ENCODE peak calls at places on chromosomes 11 and 22, in six cellular contexts. One of them, this sample, is unnamed.

GRCh38 chr11:4044971-4045646 is 49.5 kb upstream of the RRM1 start:
- DNase-seq in colonic mucosa: no peak
- DNase-seq in A549: no peak
- DNase-seq in stomach: no peak
- DNase-seq in foreskin melanocyte: peak; percentile 98
- DNase-seq in NAMALWA: no peak
- DNase-seq in this sample: no peak

GRCh38 chr11:11640996-11641395 is 19.2 kb upstream of the GALNT18 start:
- DNase-seq in foreskin melanocyte: no peak
- DNase-seq in A549: no peak
- DNase-seq in NAMALWA: no peak
- DNase-seq in colonic mucosa: no peak
- DNase-seq in stomach: no peak
- DNase-seq in this sample: no peak

GRCh38 chr11:95108159-95108611 is 18.5 kb downstream of the ENDOD1 start:
- DNase-seq in A549: peak; percentile 11
- DNase-seq in stomach: peak; percentile 45
- DNase-seq in NAMALWA: no peak
- DNase-seq in colonic mucosa: peak; percentile 53
- DNase-seq in foreskin melanocyte: no peak
- DNase-seq in this sample: peak; percentile 54

GRCh38 chr22:36166086-36166485 is 5.5 kb upstream of the APOL3 start:
- DNase-seq in A549: no peak
- DNase-seq in colonic mucosa: no peak
- DNase-seq in foreskin melanocyte: no peak
- DNase-seq in NAMALWA: no peak
- DNase-seq in stomach: no peak
- DNase-seq in this sample: no peak

GRCh38 chr11:11731311-11732083 is 109.7 kb upstream of the GALNT18 start:
- DNase-seq in stomach: no peak
- DNase-seq in foreskin melanocyte: no peak
- DNase-seq in NAMALWA: no peak
- DNase-seq in A549: peak; percentile 10
- DNase-seq in colonic mucosa: no peak
- DNase-seq in this sample: no peak

GRCh38 chr11:117426941-117427340 is 99.3 kb downstream of the CEP164 start:
- DNase-seq in colonic mucosa: no peak
- DNase-seq in stomach: no peak
- DNase-seq in A549: no peak
- DNase-seq in foreskin melanocyte: no peak
- DNase-seq in NAMALWA: no peak
- DNase-seq in this sample: no peak

GRCh38 chr11:72039108-72039850 is 40.6 kb downstream of the IL18BP start:
- DNase-seq in A549: no peak
- DNase-seq in colonic mucosa: peak; percentile 90
- DNase-seq in stomach: peak; percentile 73
- DNase-seq in NAMALWA: peak; percentile 61
- DNase-seq in foreskin melanocyte: no peak
- DNase-seq in this sample: no peak

GRCh38 chr11:14539867-14540475 is 19.8 kb upstream of the PSMA1 start:
- DNase-seq in stomach: no peak
- DNase-seq in colonic mucosa: no peak
- DNase-seq in foreskin melanocyte: no peak
- DNase-seq in A549: no peak
- DNase-seq in NAMALWA: no peak
- DNase-seq in this sample: no peak

GRCh38 chr11:12272821-12273617 is 104.4 kb upstream of the PARVA start:
- DNase-seq in colonic mucosa: no peak
- DNase-seq in foreskin melanocyte: no peak
- DNase-seq in A549: no peak
- DNase-seq in stomach: no peak
- DNase-seq in NAMALWA: no peak
- DNase-seq in this sample: no peak

GRCh38 chr11:67700548-67701262 is 26.3 kb upstream of the ALDH3B2 start:
- DNase-seq in stomach: no peak
- DNase-seq in colonic mucosa: no peak
- DNase-seq in foreskin melanocyte: no peak
- DNase-seq in A549: no peak
- DNase-seq in NAMALWA: no peak
- DNase-seq in this sample: no peak

GRCh38 chr11:66843776-66844495 is 695 bp downstream of the RCE1 start:
- DNase-seq in A549: no peak
- DNase-seq in stomach: no peak
- DNase-seq in colonic mucosa: no peak
- DNase-seq in foreskin melanocyte: no peak
- DNase-seq in NAMALWA: no peak
- DNase-seq in this sample: no peak

GRCh38 chr11:120139316-120140069 is 1.6 kb upstream of the TRIM29 start:
- DNase-seq in stomach: peak; percentile 19
- DNase-seq in foreskin melanocyte: no peak
- DNase-seq in colonic mucosa: no peak
- DNase-seq in NAMALWA: no peak
- DNase-seq in A549: no peak
- DNase-seq in this sample: no peak

GRCh38 chr11:66048525-66049313 is at the start of gene GAL3ST3:
- DNase-seq in colonic mucosa: no peak
- DNase-seq in NAMALWA: no peak
- DNase-seq in stomach: no peak
- DNase-seq in A549: no peak
- DNase-seq in foreskin melanocyte: no peak
- DNase-seq in this sample: no peak

GRCh38 chr11:2754008-2754407 is 54.2 kb upstream of the KCNQ1OT1 start:
- DNase-seq in stomach: no peak
- DNase-seq in foreskin melanocyte: no peak
- DNase-seq in NAMALWA: no peak
- DNase-seq in colonic mucosa: no peak
- DNase-seq in A549: no peak
- DNase-seq in this sample: no peak

GRCh38 chr11:72591785-72592490 is 82.3 kb downstream of the PDE2A start:
- DNase-seq in colonic mucosa: no peak
- DNase-seq in NAMALWA: peak; percentile 86
- DNase-seq in foreskin melanocyte: no peak
- DNase-seq in stomach: no peak
- DNase-seq in A549: no peak
- DNase-seq in this sample: no peak

GRCh38 chr11:10348650-10349280 is 43.9 kb downstream of the ADM start:
- DNase-seq in A549: no peak
- DNase-seq in stomach: no peak
- DNase-seq in colonic mucosa: no peak
- DNase-seq in foreskin melanocyte: no peak
- DNase-seq in NAMALWA: no peak
- DNase-seq in this sample: peak; percentile 33

GRCh38 chr11:18332302-18332701 is 9.9 kb downstream of the GTF2H1 start:
- DNase-seq in colonic mucosa: no peak
- DNase-seq in A549: no peak
- DNase-seq in stomach: no peak
- DNase-seq in foreskin melanocyte: no peak
- DNase-seq in NAMALWA: no peak
- DNase-seq in this sample: no peak

GRCh38 chr11:27041141-27041869 is 690 bp downstream of the BBOX1 start:
- DNase-seq in stomach: no peak
- DNase-seq in NAMALWA: no peak
- DNase-seq in foreskin melanocyte: no peak
- DNase-seq in colonic mucosa: no peak
- DNase-seq in A549: no peak
- DNase-seq in this sample: no peak

GRCh38 chr11:61639816-61640443 is 40.3 kb upstream of the DAGLA start:
- DNase-seq in foreskin melanocyte: no peak
- DNase-seq in NAMALWA: no peak
- DNase-seq in stomach: no peak
- DNase-seq in A549: no peak
- DNase-seq in colonic mucosa: no peak
- DNase-seq in this sample: no peak

GRCh38 chr22:33875316-33875715 is 45.0 kb downstream of the LARGE1 start:
- DNase-seq in foreskin melanocyte: no peak
- DNase-seq in colonic mucosa: no peak
- DNase-seq in A549: no peak
- DNase-seq in NAMALWA: no peak
- DNase-seq in stomach: no peak
- DNase-seq in this sample: no peak

GRCh38 chr11:71133946-71134345 is 118.4 kb downstream of the SHANK2 start:
- DNase-seq in colonic mucosa: no peak
- DNase-seq in A549: no peak
- DNase-seq in NAMALWA: no peak
- DNase-seq in foreskin melanocyte: no peak
- DNase-seq in stomach: no peak
- DNase-seq in this sample: no peak

GRCh38 chr22:27045103-27045940 is 387.9 kb downstream of the MIAT start:
- DNase-seq in foreskin melanocyte: peak; percentile 21
- DNase-seq in NAMALWA: no peak
- DNase-seq in A549: peak; percentile 66
- DNase-seq in stomach: no peak
- DNase-seq in colonic mucosa: no peak
- DNase-seq in this sample: peak; percentile 15

GRCh38 chr11:60987577-60988277 is 16.2 kb downstream of the CD6 start:
- DNase-seq in A549: no peak
- DNase-seq in colonic mucosa: no peak
- DNase-seq in NAMALWA: no peak
- DNase-seq in foreskin melanocyte: no peak
- DNase-seq in stomach: no peak
- DNase-seq in this sample: no peak

GRCh38 chr22:38240734-38241252 is 32.0 kb downstream of the TMEM184B start:
- DNase-seq in NAMALWA: no peak
- DNase-seq in A549: peak; percentile 73
- DNase-seq in colonic mucosa: peak; percentile 67
- DNase-seq in stomach: peak; percentile 71
- DNase-seq in foreskin melanocyte: no peak
- DNase-seq in this sample: peak; percentile 74

This sample was measured in Calu3.